ENCODE peak calls at places on chromosomes 7 and 10, in eight cellular contexts. V, T, Q, G, P, S, F and D are unnamed samples.

GRCh38 chr10:13099144-13099665 is 758 bp upstream of the OPTN start:
- DNase-seq in V (peak; percentile 44), T (peak; percentile 51), Q (peak; percentile 75), G (peak; percentile 42), P (peak; percentile 19), S (peak; percentile 25), F (peak; percentile 79), D (peak; percentile 20)

GRCh38 chr10:58488921-58489320 is 23.8 kb upstream of the BICC1 start:
- DNase-seq in V (no peak), T (no peak), Q (no peak), G (peak; percentile 26), P (no peak), S (no peak), F (no peak), D (no peak)

GRCh38 chr7:35736725-35737124 is 41.8 kb upstream of the HERPUD2 start:
- DNase-seq in V (no peak), T (no peak), Q (no peak), G (peak; percentile 50), P (no peak), S (no peak), F (no peak), D (no peak)

GRCh38 chr10:56116684-56117083 is 244.4 kb downstream of the ZWINT start:
- DNase-seq in V (peak; percentile 40), T (peak; percentile 21), Q (no peak), G (no peak), P (no peak), S (no peak), F (no peak), D (no peak)

GRCh38 chr7:90655566-90655965 is 59.4 kb downstream of the CDK14 start:
- DNase-seq in V (no peak), T (no peak), Q (no peak), G (peak; percentile 87), P (no peak), S (no peak), F (no peak), D (no peak)

GRCh38 chr10:70671619-70672164 is 614 bp upstream of the ADAMTS14 start:
- DNase-seq in V (no peak), T (no peak), Q (no peak), G (no peak), P (no peak), S (no peak), F (no peak), D (no peak)

GRCh38 chr7:155119801-155120382 is 49.8 kb downstream of the HTR5A start:
- DNase-seq in V (no peak), T (no peak), Q (no peak), G (peak; percentile 22), P (no peak), S (no peak), F (no peak), D (no peak)

GRCh38 chr7:158358926-158359645 is 228.5 kb downstream of the PTPRN2 start:
- DNase-seq in V (no peak), T (no peak), Q (no peak), G (no peak), P (no peak), S (no peak), F (no peak), D (no peak)

GRCh38 chr7:18049262-18049661 is 21.6 kb upstream of the PRPS1L1 start:
- DNase-seq in V (no peak), T (no peak), Q (no peak), G (no peak), P (no peak), S (no peak), F (no peak), D (no peak)

GRCh38 chr7:151007469-151007898 is 16.7 kb downstream of the NOS3 start:
- DNase-seq in V (no peak), T (no peak), Q (peak; percentile 77), G (peak; percentile 74), P (no peak), S (no peak), F (no peak), D (no peak)

GRCh38 chr7:97187067-97187466 is 69.6 kb downstream of the SDHAF3 start:
- DNase-seq in V (no peak), T (no peak), Q (no peak), G (peak; percentile 69), P (no peak), S (no peak), F (no peak), D (no peak)

GRCh38 chr10:71575446-71575845 is 144.1 kb downstream of the C10orf105 start:
- DNase-seq in V (no peak), T (no peak), Q (peak; percentile 53), G (no peak), P (no peak), S (no peak), F (peak; percentile 54), D (no peak)

GRCh38 chr7:80137410-80137809 is 2.8 kb downstream of the GNAI1 start:
- DNase-seq in V (no peak), T (no peak), Q (no peak), G (no peak), P (no peak), S (no peak), F (no peak), D (no peak)